ENCODE peak calls at places on chromosomes 1 and 21, in four cellular contexts. C, X, L and F are unnamed samples.

GRCh38 chr1:90402893-90403849 is 313.9 kb downstream of the BARHL2 start:
- DNase-seq in C (peak), L (peak), X (no peak), F (peak)

GRCh38 chr1:64745986-64746940 is 1.4 kb downstream of the RAVER2 start:
- DNase-seq in L (no peak), X (no peak), C (no peak), F (no peak)

GRCh38 chr1:30372792-30373433 is 350.5 kb downstream of the MATN1 start:
- DNase-seq in X (no peak), C (no peak), L (no peak), F (peak)

GRCh38 chr1:233386336-233386735 is 58.8 kb downstream of the MAP3K21 start:
- DNase-seq in L (peak), C (no peak), X (no peak), F (peak)

GRCh38 chr1:160711528-160712311 is at the start of gene CD48:
- DNase-seq in X (no peak), C (no peak), L (no peak), F (no peak)

GRCh38 chr1:68104155-68104554 is 53.7 kb upstream of the DIRAS3 start:
- DNase-seq in L (peak), C (no peak), X (no peak), F (peak)

GRCh38 chr21:39612233-39613028 is at the start of gene B3GALT5:
- DNase-seq in C (no peak), L (peak), X (peak), F (peak)

GRCh38 chr1:36807262-36807661 is 227.1 kb downstream of the GRIK3 start:
- DNase-seq in L (no peak), C (no peak), X (no peak), F (no peak)